ENCODE peak calls at places on chromosome 14, in eight cellular contexts. One of them, this sample, is unnamed.

GRCh38 chr14:67413806-67414769 is 2.1 kb upstream of the PLEK2 start:
- DNase-seq in mesendoderm: peak
- DNase-seq in NCI-H1092: no peak
- DNase-seq in HEK293T: peak
- DNase-seq in tibial artery: no peak
- DNase-seq in fibroblast of the aortic adventitia: peak
- DNase-seq in posterior cingulate gyrus: no peak
- DNase-seq in T-helper 1 cell: no peak
- DNase-seq in this sample: no peak

GRCh38 chr14:85617799-85618198 is 87.9 kb downstream of the FLRT2 start:
- DNase-seq in mesendoderm: peak
- DNase-seq in NCI-H1092: no peak
- DNase-seq in HEK293T: no peak
- DNase-seq in tibial artery: no peak
- DNase-seq in fibroblast of the aortic adventitia: no peak
- DNase-seq in posterior cingulate gyrus: no peak
- DNase-seq in T-helper 1 cell: no peak
- DNase-seq in this sample: no peak

GRCh38 chr14:20707622-20708021 is 19.1 kb downstream of the ANG start:
- DNase-seq in mesendoderm: no peak
- DNase-seq in NCI-H1092: no peak
- DNase-seq in HEK293T: no peak
- DNase-seq in tibial artery: no peak
- DNase-seq in fibroblast of the aortic adventitia: peak
- DNase-seq in posterior cingulate gyrus: no peak
- DNase-seq in T-helper 1 cell: no peak
- DNase-seq in this sample: peak

GRCh38 chr14:93155667-93156066 is 29.0 kb downstream of the MOAP1 start:
- DNase-seq in mesendoderm: no peak
- DNase-seq in NCI-H1092: no peak
- DNase-seq in HEK293T: no peak
- DNase-seq in tibial artery: no peak
- DNase-seq in fibroblast of the aortic adventitia: no peak
- DNase-seq in posterior cingulate gyrus: no peak
- DNase-seq in T-helper 1 cell: no peak
- DNase-seq in this sample: no peak

GRCh38 chr14:99174081-99174851 is 97.7 kb downstream of the BCL11B start:
- DNase-seq in mesendoderm: no peak
- DNase-seq in NCI-H1092: no peak
- DNase-seq in HEK293T: no peak
- DNase-seq in tibial artery: no peak
- DNase-seq in fibroblast of the aortic adventitia: no peak
- DNase-seq in posterior cingulate gyrus: no peak
- DNase-seq in T-helper 1 cell: no peak
- DNase-seq in this sample: no peak

GRCh38 chr14:95941897-95942296 is 65.3 kb downstream of the TUNAR start:
- DNase-seq in mesendoderm: no peak
- DNase-seq in NCI-H1092: no peak
- DNase-seq in HEK293T: no peak
- DNase-seq in tibial artery: no peak
- DNase-seq in fibroblast of the aortic adventitia: no peak
- DNase-seq in posterior cingulate gyrus: no peak
- DNase-seq in T-helper 1 cell: no peak
- DNase-seq in this sample: no peak

GRCh38 chr14:23538785-23539184 is 12.8 kb downstream of the ZFHX2 start:
- DNase-seq in mesendoderm: peak
- DNase-seq in NCI-H1092: peak
- DNase-seq in HEK293T: no peak
- DNase-seq in tibial artery: no peak
- DNase-seq in fibroblast of the aortic adventitia: peak
- DNase-seq in posterior cingulate gyrus: peak
- DNase-seq in T-helper 1 cell: no peak
- DNase-seq in this sample: no peak

GRCh38 chr14:35044939-35045797 is 904 bp upstream of the FAM177A1 start:
- DNase-seq in mesendoderm: no peak
- DNase-seq in NCI-H1092: no peak
- DNase-seq in HEK293T: no peak
- DNase-seq in tibial artery: no peak
- DNase-seq in fibroblast of the aortic adventitia: peak
- DNase-seq in posterior cingulate gyrus: no peak
- DNase-seq in T-helper 1 cell: no peak
- DNase-seq in this sample: peak